ENCODE peak calls at places on chromosomes 4 and X, in four cellular contexts. One of them, this sample, is unnamed.

GRCh38 chr4:152364383-152364782 is 171.5 kb downstream of the FBXW7 start:
- DNase-seq in SK-N-SH: no peak
- DNase-seq in HepG2: no peak
- DNase-seq in GM12878: no peak
- DNase-seq in this sample: no peak

GRCh38 chr4:20592666-20593065 is 107.6 kb upstream of the PACRGL start:
- DNase-seq in HepG2: no peak
- DNase-seq in SK-N-SH: no peak
- DNase-seq in GM12878: no peak
- DNase-seq in this sample: no peak

GRCh38 chr4:76640252-76640925 is 205.4 kb downstream of the SHROOM3 start:
- DNase-seq in SK-N-SH: no peak
- DNase-seq in HepG2: no peak
- DNase-seq in GM12878: no peak
- DNase-seq in this sample: no peak

GRCh38 chr4:40916880-40917279 is 167.1 kb downstream of the NSUN7 start:
- DNase-seq in GM12878: no peak
- DNase-seq in SK-N-SH: no peak
- DNase-seq in HepG2: peak
- DNase-seq in this sample: peak

GRCh38 chr4:15011166-15011565 is 8.9 kb downstream of the CPEB2 start:
- DNase-seq in HepG2: no peak
- DNase-seq in SK-N-SH: no peak
- DNase-seq in GM12878: no peak
- DNase-seq in this sample: no peak

GRCh38 chrX:6667048-6667768 is 132.3 kb upstream of the VCX3A start:
- DNase-seq in GM12878: no peak
- DNase-seq in SK-N-SH: no peak
- DNase-seq in HepG2: no peak
- DNase-seq in this sample: no peak

GRCh38 chrX:44071070-44071645 is 98.0 kb upstream of the NDP start:
- DNase-seq in HepG2: no peak
- DNase-seq in SK-N-SH: no peak
- DNase-seq in GM12878: no peak
- DNase-seq in this sample: no peak

GRCh38 chr4:3508542-3508941 is 23.7 kb downstream of the LRPAP1 start:
- DNase-seq in HepG2: no peak
- DNase-seq in GM12878: no peak
- DNase-seq in SK-N-SH: no peak
- DNase-seq in this sample: no peak

GRCh38 chr4:81605278-81605677 is 133.6 kb upstream of the RASGEF1B start:
- DNase-seq in HepG2: no peak
- DNase-seq in SK-N-SH: no peak
- DNase-seq in GM12878: no peak
- DNase-seq in this sample: no peak

GRCh38 chr4:138826754-138827153 is 188.8 kb upstream of the NOCT start:
- DNase-seq in SK-N-SH: peak
- DNase-seq in HepG2: no peak
- DNase-seq in GM12878: no peak
- DNase-seq in this sample: no peak

GRCh38 chrX:17022205-17022604 is 75.7 kb downstream of the REPS2 start:
- DNase-seq in GM12878: no peak
- DNase-seq in HepG2: no peak
- DNase-seq in SK-N-SH: no peak
- DNase-seq in this sample: no peak

GRCh38 chr4:81470456-81471327 is 1.0 kb downstream of the RASGEF1B start:
- DNase-seq in SK-N-SH: no peak
- DNase-seq in HepG2: no peak
- DNase-seq in GM12878: no peak
- DNase-seq in this sample: peak

GRCh38 chr4:184263461-184263860 is 45.8 kb upstream of the ENPP6 start:
- DNase-seq in HepG2: no peak
- DNase-seq in GM12878: no peak
- DNase-seq in SK-N-SH: no peak
- DNase-seq in this sample: no peak

GRCh38 chr4:10584042-10584441 is 100.5 kb downstream of the CLNK start:
- DNase-seq in SK-N-SH: no peak
- DNase-seq in GM12878: peak
- DNase-seq in HepG2: peak
- DNase-seq in this sample: no peak
- TF ChIP-seq RFX5 in SK-N-SH: no peak
- TF ChIP-seq RFX5 in GM12878: no peak
- TF ChIP-seq RFX5 in HepG2: no peak
- TF ChIP-seq RFX5 in this sample: no peak

DNA sequence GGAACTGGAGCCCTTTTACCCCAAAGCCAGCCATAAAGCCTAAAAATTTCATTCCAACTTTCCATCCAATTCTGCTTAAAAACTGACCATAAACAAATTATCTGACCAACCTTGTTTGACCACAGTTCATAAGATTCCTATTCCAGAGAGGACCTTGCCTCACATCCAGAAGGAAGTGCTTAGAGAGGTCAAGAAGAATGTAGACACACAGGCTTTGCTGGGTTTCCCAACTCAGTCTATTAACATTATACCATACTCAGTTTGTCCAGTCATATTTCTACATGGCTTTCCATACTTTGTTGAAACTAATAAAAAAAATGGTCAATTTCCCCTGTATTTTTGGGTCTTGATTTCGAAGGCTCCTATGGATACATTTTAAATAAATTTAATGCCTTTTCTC is 1522.5 kb downstream of the ARAP2 start:
- DNase-seq in SK-N-SH: no peak
- DNase-seq in GM12878: no peak
- DNase-seq in HepG2: no peak
- DNase-seq in this sample: no peak
- TF ChIP-seq RFX5 in SK-N-SH: no peak
- TF ChIP-seq RFX5 in GM12878: no peak
- TF ChIP-seq RFX5 in HepG2: no peak
- TF ChIP-seq RFX5 in this sample: no peak

GRCh38 chr4:124936427-124936826 is 223.9 kb upstream of the ANKRD50 start:
- DNase-seq in SK-N-SH: peak
- DNase-seq in HepG2: no peak
- DNase-seq in GM12878: no peak
- DNase-seq in this sample: no peak
- TF ChIP-seq RFX5 in SK-N-SH: no peak
- TF ChIP-seq RFX5 in HepG2: no peak
- TF ChIP-seq RFX5 in GM12878: no peak
- TF ChIP-seq RFX5 in this sample: no peak

GRCh38 chr4:126458993-126459392 is 1144.2 kb downstream of the FAT4 start:
- DNase-seq in HepG2: no peak
- DNase-seq in GM12878: no peak
- DNase-seq in SK-N-SH: peak
- DNase-seq in this sample: no peak
- TF ChIP-seq RFX5 in HepG2: no peak
- TF ChIP-seq RFX5 in GM12878: no peak
- TF ChIP-seq RFX5 in SK-N-SH: no peak
- TF ChIP-seq RFX5 in this sample: no peak

DNA sequence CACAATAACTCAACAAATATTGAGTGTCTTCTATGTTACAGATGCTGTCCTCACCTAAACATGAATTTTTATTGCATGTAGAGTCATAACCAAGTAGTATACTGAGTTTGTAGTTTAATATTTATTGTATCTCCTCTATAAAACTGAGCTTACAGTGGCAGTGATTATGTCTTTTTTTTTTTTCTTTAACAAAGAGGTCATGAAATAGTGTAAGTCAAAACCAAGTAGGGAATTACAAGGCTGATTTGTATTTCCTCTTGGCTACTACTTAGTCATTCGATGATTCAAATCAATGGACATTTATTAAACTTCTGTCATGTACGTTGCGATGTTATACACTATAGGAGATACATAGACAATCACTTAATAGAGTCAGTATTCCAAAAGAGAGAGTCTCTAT is 48.4 kb downstream of the IL15 start:
- DNase-seq in SK-N-SH: no peak
- DNase-seq in HepG2: no peak
- DNase-seq in GM12878: no peak
- DNase-seq in this sample: no peak
- TF ChIP-seq RFX5 in SK-N-SH: no peak
- TF ChIP-seq RFX5 in HepG2: no peak
- TF ChIP-seq RFX5 in GM12878: no peak
- TF ChIP-seq RFX5 in this sample: no peak

GRCh38 chrX:129706395-129707072 is 32.2 kb upstream of the XPNPEP2 start:
- DNase-seq in GM12878: no peak
- DNase-seq in SK-N-SH: peak
- DNase-seq in HepG2: no peak
- DNase-seq in this sample: no peak
- TF ChIP-seq RFX5 in GM12878: no peak
- TF ChIP-seq RFX5 in SK-N-SH: no peak
- TF ChIP-seq RFX5 in HepG2: no peak
- TF ChIP-seq RFX5 in this sample: no peak

GRCh38 chrX:87661761-87662160 is 144.2 kb downstream of the KLHL4 start:
- DNase-seq in GM12878: no peak
- DNase-seq in HepG2: no peak
- DNase-seq in SK-N-SH: no peak
- DNase-seq in this sample: no peak
- TF ChIP-seq RFX5 in GM12878: no peak
- TF ChIP-seq RFX5 in HepG2: no peak
- TF ChIP-seq RFX5 in SK-N-SH: no peak
- TF ChIP-seq RFX5 in this sample: no peak

This sample was measured in H1.